ENCODE peak calls at places on chromosomes 11 and 22, in seven cellular contexts. A is SJSA1; P is Calu3; D is stimulated activated CD8-positive, alpha-beta memory T cell treated with anti-CD3 and anti-CD28 coated beads, Interleukin-7, amount 100 ng/mL, for 1 hour; R is T-helper 2 cell; C is GDM1; B is AG10803. Y is an unnamed sample.

GRCh38 chr11:46521947-46522681 is 71.7 kb downstream of the AMBRA1 start:
- DNase-seq in A (no peak), P (no peak), D (no peak), R (no peak), C (no peak), B (peak; percentile 41), Y (no peak)

GRCh38 chr11:112962854-112963367 is 1.7 kb downstream of the NCAM1 start:
- DNase-seq in A (peak; percentile 73), P (no peak), D (no peak), R (no peak), C (no peak), B (peak; percentile 24), Y (peak; percentile 38)

GRCh38 chr11:2271077-2271326 is 614 bp upstream of the ASCL2 start:
- DNase-seq in A (peak; percentile 43), P (no peak), D (peak; percentile 19), R (no peak), C (no peak), B (no peak), Y (peak; percentile 39)

GRCh38 chr11:72686639-72687215 is 12.5 kb upstream of the PDE2A start:
- DNase-seq in A (no peak), P (no peak), D (no peak), R (no peak), C (no peak), B (peak; percentile 79), Y (no peak)

GRCh38 chr22:36610567-36610966 is 81.6 kb upstream of the EIF3D start:
- DNase-seq in A (no peak), P (no peak), D (no peak), R (no peak), C (no peak), B (no peak), Y (peak; percentile 60)

GRCh38 chr11:12496181-12497025 is 119.0 kb downstream of the PARVA start:
- DNase-seq in A (no peak), P (no peak), D (no peak), R (no peak), C (no peak), B (no peak), Y (no peak)

GRCh38 chr11:76797341-76798201 is 14.4 kb downstream of the TSKU start:
- DNase-seq in A (no peak), P (no peak), D (no peak), R (no peak), C (no peak), B (no peak), Y (no peak)

GRCh38 chr11:73359930-73360742 is 16.1 kb upstream of the RELT start:
- DNase-seq in A (no peak), P (peak; percentile 54), D (no peak), R (no peak), C (no peak), B (peak; percentile 45), Y (no peak)

GRCh38 chr11:102007567-102008437 is 39.4 kb upstream of the CFAP300 start:
- DNase-seq in A (no peak), P (peak; percentile 44), D (no peak), R (no peak), C (no peak), B (peak; percentile 57), Y (no peak)

GRCh38 chr11:10323793-10324170 is 18.9 kb downstream of the ADM start:
- DNase-seq in A (no peak), P (no peak), D (no peak), R (no peak), C (no peak), B (peak; percentile 43), Y (no peak)

GRCh38 chr11:117045196-117045595 is 53.0 kb downstream of the SIK3 start:
- DNase-seq in A (no peak), P (no peak), D (no peak), R (no peak), C (no peak), B (peak; percentile 71), Y (peak; percentile 47)

GRCh38 chr11:14541180-14541579 is 21.0 kb upstream of the PSMA1 start:
- DNase-seq in A (no peak), P (no peak), D (no peak), R (no peak), C (no peak), B (no peak), Y (peak; percentile 42)

GRCh38 chr11:72639475-72640375 is 34.5 kb downstream of the PDE2A start:
- DNase-seq in A (no peak), P (no peak), D (no peak), R (no peak), C (no peak), B (no peak), Y (no peak)

GRCh38 chr11:85787809-85788805 is 22.8 kb downstream of the SYTL2 start:
- DNase-seq in A (no peak), P (peak; percentile 28), D (no peak), R (no peak), C (no peak), B (peak; percentile 27), Y (peak; percentile 25)

GRCh38 chr22:50192056-50192824 is 6.5 kb downstream of the TRABD start:
- DNase-seq in A (no peak), P (no peak), D (no peak), R (no peak), C (peak; percentile 22), B (no peak), Y (peak; percentile 57)

GRCh38 chr11:33258631-33259184 is 1.5 kb downstream of the HIPK3 start:
- DNase-seq in A (no peak), P (no peak), D (no peak), R (no peak), C (peak; percentile 55), B (peak; percentile 63), Y (peak; percentile 14)

GRCh38 chr11:70167120-70167519 is 36.0 kb upstream of the FADD start:
- DNase-seq in A (no peak), P (no peak), D (no peak), R (no peak), C (no peak), B (no peak), Y (no peak)

GRCh38 chr22:50483106-50483505 is 1.8 kb downstream of the ADM2 start:
- DNase-seq in A (no peak), P (no peak), D (no peak), R (no peak), C (no peak), B (no peak), Y (no peak)

GRCh38 chr11:130774703-130775102 is 141.6 kb downstream of the SNX19 start:
- DNase-seq in A (no peak), P (no peak), D (no peak), R (no peak), C (no peak), B (no peak), Y (no peak)

GRCh38 chr11:462107-462890 is 12.2 kb downstream of the PTDSS2 start:
- DNase-seq in A (no peak), P (no peak), D (no peak), R (no peak), C (no peak), B (no peak), Y (no peak)

Y was measured in body of pancreas.